ENCODE peak calls at places on chromosomes 5 and 9, in four cellular contexts. One of them, this sample, is unnamed.

GRCh38 chr5:163912023-163912422 is 406.6 kb downstream of the MAT2B start:
- DNase-seq in transverse colon: no peak
- DNase-seq in SK-N-SH: peak
- DNase-seq in K562: no peak
- DNase-seq in this sample: no peak

GRCh38 chr5:39638803-39639202 is 214.0 kb upstream of the DAB2 start:
- DNase-seq in transverse colon: no peak
- DNase-seq in K562: no peak
- DNase-seq in SK-N-SH: no peak
- DNase-seq in this sample: no peak

GRCh38 chr9:17578911-17579793 is at the start of gene SH3GL2:
- DNase-seq in SK-N-SH: peak
- DNase-seq in transverse colon: peak
- DNase-seq in K562: no peak
- DNase-seq in this sample: no peak

GRCh38 chr9:134200730-134201129 is 36.4 kb upstream of the RNU6ATAC start:
- DNase-seq in transverse colon: no peak
- DNase-seq in K562: no peak
- DNase-seq in SK-N-SH: no peak
- DNase-seq in this sample: no peak

GRCh38 chr9:121059998-121060636 is 10.0 kb upstream of the C5 start:
- DNase-seq in K562: peak
- DNase-seq in transverse colon: no peak
- DNase-seq in SK-N-SH: peak
- DNase-seq in this sample: no peak

GRCh38 chr5:160250826-160251225 is 21.5 kb downstream of the FABP6 start:
- DNase-seq in transverse colon: no peak
- DNase-seq in SK-N-SH: no peak
- DNase-seq in K562: no peak
- DNase-seq in this sample: no peak

GRCh38 chr5:140882591-140882899 is 621 bp downstream of the PCDHA13 start:
- DNase-seq in K562: no peak
- DNase-seq in transverse colon: no peak
- DNase-seq in SK-N-SH: peak
- DNase-seq in this sample: no peak

GRCh38 chr9:128108784-128109709 is 18.5 kb downstream of the PTGES2 start:
- DNase-seq in transverse colon: peak
- DNase-seq in SK-N-SH: peak
- DNase-seq in K562: no peak
- DNase-seq in this sample: peak

GRCh38 chr5:32231241-32231640 is 57.1 kb upstream of the GOLPH3 start:
- DNase-seq in transverse colon: no peak
- DNase-seq in SK-N-SH: no peak
- DNase-seq in K562: no peak
- DNase-seq in this sample: no peak

GRCh38 chr9:106862115-106862945 is 636 bp upstream of the ZNF462 start:
- DNase-seq in K562: no peak
- DNase-seq in transverse colon: peak
- DNase-seq in SK-N-SH: peak
- DNase-seq in this sample: peak

GRCh38 chr9:17349816-17350215 is 215.0 kb downstream of the CNTLN start:
- DNase-seq in transverse colon: no peak
- DNase-seq in K562: no peak
- DNase-seq in SK-N-SH: no peak
- DNase-seq in this sample: no peak

GRCh38 chr5:93909356-93909755 is 168.0 kb upstream of the POU5F2 start:
- DNase-seq in transverse colon: no peak
- DNase-seq in K562: no peak
- DNase-seq in SK-N-SH: peak
- DNase-seq in this sample: no peak

GRCh38 chr5:73365301-73365853 is 83.2 kb downstream of the FOXD1 start:
- DNase-seq in transverse colon: no peak
- DNase-seq in K562: no peak
- DNase-seq in SK-N-SH: no peak
- DNase-seq in this sample: no peak

GRCh38 chr5:52870448-52870847 is 82.7 kb downstream of the ITGA1 start:
- DNase-seq in SK-N-SH: no peak
- DNase-seq in transverse colon: no peak
- DNase-seq in K562: no peak
- DNase-seq in this sample: no peak

GRCh38 chr5:109921735-109922395 is 232.1 kb downstream of the MAN2A1 start:
- DNase-seq in transverse colon: no peak
- DNase-seq in K562: no peak
- DNase-seq in SK-N-SH: no peak
- DNase-seq in this sample: no peak

GRCh38 chr5:146313027-146313426 is 25.6 kb upstream of the POU4F3 start:
- DNase-seq in transverse colon: no peak
- DNase-seq in SK-N-SH: no peak
- DNase-seq in K562: no peak
- DNase-seq in this sample: no peak

GRCh38 chr5:1642221-1642620 is 118.5 kb upstream of the LPCAT1 start:
- DNase-seq in K562: no peak
- DNase-seq in SK-N-SH: no peak
- DNase-seq in transverse colon: no peak
- DNase-seq in this sample: no peak

GRCh38 chr9:1871486-1872181 is 143.5 kb upstream of the SMARCA2 start:
- DNase-seq in K562: no peak
- DNase-seq in transverse colon: no peak
- DNase-seq in SK-N-SH: no peak
- DNase-seq in this sample: no peak

GRCh38 chr5:55231476-55232193 is 1.8 kb downstream of the CCNO start:
- DNase-seq in K562: no peak
- DNase-seq in transverse colon: peak
- DNase-seq in SK-N-SH: peak
- DNase-seq in this sample: no peak

GRCh38 chr9:101465330-101465915 is 29.8 kb upstream of the ALDOB start:
- DNase-seq in SK-N-SH: no peak
- DNase-seq in transverse colon: peak
- DNase-seq in K562: peak
- DNase-seq in this sample: no peak

GRCh38 chr5:137564475-137564961 is 65.4 kb upstream of the SPOCK1 start:
- DNase-seq in SK-N-SH: no peak
- DNase-seq in K562: no peak
- DNase-seq in transverse colon: no peak
- DNase-seq in this sample: no peak

GRCh38 chr5:108560581-108560980 is 178.7 kb upstream of the FBXL17 start:
- DNase-seq in K562: no peak
- DNase-seq in transverse colon: no peak
- DNase-seq in SK-N-SH: no peak
- DNase-seq in this sample: peak

GRCh38 chr5:139149477-139150199 is 48.5 kb downstream of the SIL1 start:
- DNase-seq in SK-N-SH: no peak
- DNase-seq in K562: no peak
- DNase-seq in transverse colon: no peak
- DNase-seq in this sample: no peak

GRCh38 chr5:78908173-78908901 is 76.8 kb downstream of the ARSB start:
- DNase-seq in SK-N-SH: peak
- DNase-seq in K562: no peak
- DNase-seq in transverse colon: peak
- DNase-seq in this sample: no peak

GRCh38 chr9:93261735-93262523 is 78.0 kb downstream of the WNK2 start:
- DNase-seq in K562: no peak
- DNase-seq in transverse colon: peak
- DNase-seq in SK-N-SH: peak
- DNase-seq in this sample: peak

GRCh38 chr9:21830589-21830988 is 28.2 kb downstream of the MTAP start:
- DNase-seq in SK-N-SH: no peak
- DNase-seq in transverse colon: no peak
- DNase-seq in K562: no peak
- DNase-seq in this sample: no peak

GRCh38 chr9:5635390-5635789 is 6.5 kb downstream of the RIC1 start:
- DNase-seq in K562: no peak
- DNase-seq in SK-N-SH: no peak
- DNase-seq in transverse colon: no peak
- DNase-seq in this sample: no peak

GRCh38 chr9:129383005-129383414 is 204.9 kb upstream of the IER5L start:
- DNase-seq in K562: no peak
- DNase-seq in SK-N-SH: peak
- DNase-seq in transverse colon: peak
- DNase-seq in this sample: peak

GRCh38 chr5:77893225-77893860 is 117.2 kb upstream of the TBCA start:
- DNase-seq in SK-N-SH: no peak
- DNase-seq in K562: peak
- DNase-seq in transverse colon: no peak
- DNase-seq in this sample: no peak

GRCh38 chr5:37506241-37506640 is 127.1 kb downstream of the WDR70 start:
- DNase-seq in transverse colon: no peak
- DNase-seq in SK-N-SH: no peak
- DNase-seq in K562: no peak
- DNase-seq in this sample: no peak

GRCh38 chr9:81092057-81092456 is 597.3 kb downstream of the TLE1 start:
- DNase-seq in K562: no peak
- DNase-seq in transverse colon: no peak
- DNase-seq in SK-N-SH: no peak
- DNase-seq in this sample: no peak

GRCh38 chr5:56564451-56565223 is 250.7 kb upstream of the MAP3K1 start:
- DNase-seq in SK-N-SH: no peak
- DNase-seq in transverse colon: no peak
- DNase-seq in K562: no peak
- DNase-seq in this sample: no peak

GRCh38 chr9:125609744-125610143 is 97.3 kb downstream of the MAPKAP1 start:
- DNase-seq in transverse colon: no peak
- DNase-seq in SK-N-SH: no peak
- DNase-seq in K562: no peak
- DNase-seq in this sample: no peak

GRCh38 chr5:105587963-105588662 is 2025.5 kb upstream of the NUDT12 start:
- DNase-seq in K562: no peak
- DNase-seq in SK-N-SH: no peak
- DNase-seq in transverse colon: no peak
- DNase-seq in this sample: no peak

GRCh38 chr9:78035369-78035993 is 3.9 kb upstream of the GNAQ start:
- DNase-seq in transverse colon: peak
- DNase-seq in SK-N-SH: peak
- DNase-seq in K562: peak
- DNase-seq in this sample: peak

GRCh38 chr5:88678780-88679491 is 204.0 kb downstream of the MEF2C start:
- DNase-seq in SK-N-SH: no peak
- DNase-seq in transverse colon: no peak
- DNase-seq in K562: no peak
- DNase-seq in this sample: no peak

GRCh38 chr5:39076757-39077475 is 2.7 kb upstream of the RICTOR start:
- DNase-seq in transverse colon: no peak
- DNase-seq in SK-N-SH: no peak
- DNase-seq in K562: no peak
- DNase-seq in this sample: no peak

GRCh38 chr9:69180670-69181069 is 6.6 kb downstream of the TJP2 start:
- DNase-seq in SK-N-SH: peak
- DNase-seq in transverse colon: peak
- DNase-seq in K562: peak
- DNase-seq in this sample: no peak
- TF ChIP-seq POLR2AphosphoS5 in SK-N-SH: peak
- TF ChIP-seq POLR2AphosphoS5 in transverse colon: no peak
- TF ChIP-seq POLR2AphosphoS5 in K562: peak
- TF ChIP-seq POLR2AphosphoS5 in this sample: no peak

GRCh38 chr9:123863164-123863855 is 66.6 kb downstream of the DENND1A start:
- DNase-seq in SK-N-SH: no peak
- DNase-seq in transverse colon: no peak
- DNase-seq in K562: no peak
- DNase-seq in this sample: no peak

GRCh38 chr9:123860603-123861002 is 69.3 kb downstream of the DENND1A start:
- DNase-seq in K562: no peak
- DNase-seq in transverse colon: no peak
- DNase-seq in SK-N-SH: no peak
- DNase-seq in this sample: no peak

GRCh38 chr9:123864291-123864690 is 65.6 kb downstream of the DENND1A start:
- DNase-seq in SK-N-SH: no peak
- DNase-seq in transverse colon: no peak
- DNase-seq in K562: no peak
- DNase-seq in this sample: no peak

GRCh38 chr9:123865226-123865625 is 64.7 kb downstream of the DENND1A start:
- DNase-seq in transverse colon: no peak
- DNase-seq in K562: no peak
- DNase-seq in SK-N-SH: no peak
- DNase-seq in this sample: no peak

GRCh38 chr9:123861086-123861707 is 68.7 kb downstream of the DENND1A start:
- DNase-seq in SK-N-SH: no peak
- DNase-seq in transverse colon: no peak
- DNase-seq in K562: no peak
- DNase-seq in this sample: no peak
- H3K27ac ChIP-seq in SK-N-SH: no peak
- H3K27ac ChIP-seq in transverse colon: no peak
- H3K27ac ChIP-seq in K562: no peak
- H3K27ac ChIP-seq in this sample: no peak

GRCh38 chr9:136595245-136596218 is 49.7 kb upstream of the NOTCH1 start:
- DNase-seq in SK-N-SH: no peak
- DNase-seq in K562: no peak
- DNase-seq in transverse colon: no peak
- DNase-seq in this sample: no peak
- TF ChIP-seq EP300 in SK-N-SH: no peak
- TF ChIP-seq EP300 in K562: no peak
- TF ChIP-seq EP300 in transverse colon: no peak
- TF ChIP-seq EP300 in this sample: no peak

GRCh38 chr9:136619742-136620440 is 42.8 kb upstream of the EGFL7 start:
- DNase-seq in SK-N-SH: no peak
- DNase-seq in transverse colon: peak
- DNase-seq in K562: no peak
- DNase-seq in this sample: peak
- TF ChIP-seq POLR2AphosphoS5 in SK-N-SH: no peak
- TF ChIP-seq POLR2AphosphoS5 in transverse colon: no peak
- TF ChIP-seq POLR2AphosphoS5 in K562: no peak
- TF ChIP-seq POLR2AphosphoS5 in this sample: no peak

GRCh38 chr9:95148121-95148520 is 169.4 kb downstream of the FANCC start:
- DNase-seq in K562: no peak
- DNase-seq in SK-N-SH: no peak
- DNase-seq in transverse colon: no peak
- DNase-seq in this sample: no peak
- H3K27ac ChIP-seq in K562: no peak
- H3K27ac ChIP-seq in SK-N-SH: no peak
- H3K27ac ChIP-seq in transverse colon: no peak
- H3K27ac ChIP-seq in this sample: no peak

GRCh38 chr9:13967493-13967892 is 346.4 kb downstream of the NFIB start:
- DNase-seq in transverse colon: no peak
- DNase-seq in SK-N-SH: no peak
- DNase-seq in K562: no peak
- DNase-seq in this sample: no peak
- TF ChIP-seq EP300 in transverse colon: no peak
- TF ChIP-seq EP300 in SK-N-SH: no peak
- TF ChIP-seq EP300 in K562: no peak
- TF ChIP-seq EP300 in this sample: no peak

DNA sequence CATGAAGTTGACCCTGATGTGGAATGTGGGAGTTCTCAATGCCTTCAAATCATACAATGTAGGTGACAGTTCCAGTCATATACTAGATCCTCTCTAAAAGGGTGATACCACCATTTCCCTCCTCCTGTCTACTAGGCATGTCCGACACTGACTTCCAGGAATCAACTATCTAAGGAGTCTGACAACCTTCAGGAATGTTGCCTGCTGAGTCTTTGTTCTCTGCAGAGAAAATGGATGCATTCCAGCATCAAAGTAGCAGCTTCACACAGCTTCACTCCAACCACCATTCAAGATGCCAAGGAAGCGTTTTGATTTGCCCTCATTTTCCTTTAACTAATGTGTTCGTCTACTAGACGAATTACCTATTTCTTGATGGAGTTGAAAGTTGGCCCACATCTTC is 530.2 kb downstream of the EBF1 start:
- DNase-seq in K562: no peak
- DNase-seq in SK-N-SH: no peak
- DNase-seq in transverse colon: no peak
- DNase-seq in this sample: no peak
- TF ChIP-seq POLR2AphosphoS5 in K562: no peak
- TF ChIP-seq POLR2AphosphoS5 in SK-N-SH: no peak
- TF ChIP-seq POLR2AphosphoS5 in transverse colon: no peak
- TF ChIP-seq POLR2AphosphoS5 in this sample: no peak